ENCODE peak calls at places on chromosomes 5 and 9, in four cellular contexts. One of them, this sample, is unnamed.

GRCh38 chr9:120100595-120100994 is 479.4 kb downstream of the CDK5RAP2 start:
- ATAC-seq in Panc1: no peak
- ATAC-seq in omental fat pad: no peak
- ATAC-seq in Right ventricle myocardium inferior: no peak
- ATAC-seq in this sample: no peak

GRCh38 chr5:134115806-134116175 is 1.3 kb downstream of the TCF7 start:
- ATAC-seq in Panc1: peak
- ATAC-seq in Right ventricle myocardium inferior: no peak
- ATAC-seq in omental fat pad: no peak
- ATAC-seq in this sample: no peak

GRCh38 chr5:18220631-18221030 is 586.4 kb downstream of the TAF11L14 start:
- ATAC-seq in Right ventricle myocardium inferior: no peak
- ATAC-seq in Panc1: no peak
- ATAC-seq in omental fat pad: no peak
- ATAC-seq in this sample: no peak

GRCh38 chr5:13478831-13479465 is 465.5 kb downstream of the DNAH5 start:
- ATAC-seq in omental fat pad: no peak
- ATAC-seq in Right ventricle myocardium inferior: no peak
- ATAC-seq in Panc1: peak
- ATAC-seq in this sample: no peak

GRCh38 chr5:158820891-158821290 is 278.8 kb downstream of the EBF1 start:
- ATAC-seq in omental fat pad: no peak
- ATAC-seq in Right ventricle myocardium inferior: no peak
- ATAC-seq in Panc1: no peak
- ATAC-seq in this sample: peak

GRCh38 chr5:19795218-19795617 is 192.8 kb downstream of the CDH18 start:
- ATAC-seq in Right ventricle myocardium inferior: no peak
- ATAC-seq in Panc1: no peak
- ATAC-seq in omental fat pad: no peak
- ATAC-seq in this sample: no peak

GRCh38 chr5:122366501-122366900 is 54.5 kb downstream of the SNCAIP start:
- ATAC-seq in omental fat pad: no peak
- ATAC-seq in Right ventricle myocardium inferior: no peak
- ATAC-seq in Panc1: no peak
- ATAC-seq in this sample: peak

GRCh38 chr5:112254303-112254702 is 164.8 kb downstream of the EPB41L4A start:
- ATAC-seq in omental fat pad: peak
- ATAC-seq in Right ventricle myocardium inferior: no peak
- ATAC-seq in Panc1: no peak
- ATAC-seq in this sample: peak

GRCh38 chr9:22112870-22113846 is 104.1 kb upstream of the CDKN2B start:
- ATAC-seq in Right ventricle myocardium inferior: no peak
- ATAC-seq in omental fat pad: no peak
- ATAC-seq in Panc1: no peak
- ATAC-seq in this sample: no peak

GRCh38 chr5:89457411-89458329 is 574.7 kb upstream of the MEF2C start:
- ATAC-seq in Panc1: no peak
- ATAC-seq in omental fat pad: peak
- ATAC-seq in Right ventricle myocardium inferior: peak
- ATAC-seq in this sample: no peak

GRCh38 chr9:77800924-77801551 is 152.9 kb upstream of the GNA14 start:
- ATAC-seq in Right ventricle myocardium inferior: no peak
- ATAC-seq in Panc1: no peak
- ATAC-seq in omental fat pad: no peak
- ATAC-seq in this sample: no peak

GRCh38 chr9:12759767-12760166 is 15.1 kb upstream of the LURAP1L start:
- ATAC-seq in Panc1: no peak
- ATAC-seq in Right ventricle myocardium inferior: no peak
- ATAC-seq in omental fat pad: no peak
- ATAC-seq in this sample: no peak

GRCh38 chr5:143923634-143924265 is 111.8 kb downstream of the HMHB1 start:
- ATAC-seq in omental fat pad: peak
- ATAC-seq in Right ventricle myocardium inferior: no peak
- ATAC-seq in Panc1: no peak
- ATAC-seq in this sample: no peak

GRCh38 chr9:86341007-86341491 is 13.2 kb downstream of the TUT7 start:
- ATAC-seq in omental fat pad: peak
- ATAC-seq in Panc1: no peak
- ATAC-seq in Right ventricle myocardium inferior: no peak
- ATAC-seq in this sample: no peak